ENCODE peak calls at places on chromosomes 13 and 19, in six cellular contexts. One of them, this sample, is unnamed.

GRCh38 chr19:38389101-38389925 is 816 bp downstream of the SPRED3 start:
- DNase-seq in breast epithelium: no peak
- DNase-seq in fibroblast of lung: peak
- DNase-seq in activated CD8-positive, alpha-beta T cell treated with anti-CD3 and anti-CD28 coated beads for 36 hours: no peak
- DNase-seq in lung: no peak
- DNase-seq in AG04449: no peak
- DNase-seq in this sample: no peak

GRCh38 chr19:6828698-6829633 is 56.5 kb downstream of the VAV1 start:
- DNase-seq in lung: no peak
- DNase-seq in breast epithelium: no peak
- DNase-seq in activated CD8-positive, alpha-beta T cell treated with anti-CD3 and anti-CD28 coated beads for 36 hours: peak
- DNase-seq in AG04449: no peak
- DNase-seq in fibroblast of lung: no peak
- DNase-seq in this sample: peak

GRCh38 chr13:33379597-33379996 is 94.0 kb upstream of the STARD13 start:
- DNase-seq in AG04449: no peak
- DNase-seq in lung: no peak
- DNase-seq in activated CD8-positive, alpha-beta T cell treated with anti-CD3 and anti-CD28 coated beads for 36 hours: no peak
- DNase-seq in breast epithelium: no peak
- DNase-seq in fibroblast of lung: no peak
- DNase-seq in this sample: no peak

GRCh38 chr13:50033696-50034095 is 18.5 kb downstream of the KCNRG start:
- DNase-seq in AG04449: peak
- DNase-seq in breast epithelium: no peak
- DNase-seq in activated CD8-positive, alpha-beta T cell treated with anti-CD3 and anti-CD28 coated beads for 36 hours: no peak
- DNase-seq in lung: no peak
- DNase-seq in fibroblast of lung: peak
- DNase-seq in this sample: no peak

GRCh38 chr13:100491164-100491847 is 97.3 kb downstream of the GGACT start:
- DNase-seq in activated CD8-positive, alpha-beta T cell treated with anti-CD3 and anti-CD28 coated beads for 36 hours: no peak
- DNase-seq in AG04449: no peak
- DNase-seq in breast epithelium: no peak
- DNase-seq in fibroblast of lung: peak
- DNase-seq in lung: no peak
- DNase-seq in this sample: no peak

GRCh38 chr13:50170447-50171037 is 155.3 kb downstream of the KCNRG start:
- DNase-seq in fibroblast of lung: peak
- DNase-seq in AG04449: no peak
- DNase-seq in lung: no peak
- DNase-seq in activated CD8-positive, alpha-beta T cell treated with anti-CD3 and anti-CD28 coated beads for 36 hours: no peak
- DNase-seq in breast epithelium: no peak
- DNase-seq in this sample: no peak

GRCh38 chr13:24228852-24229458 is 68.4 kb downstream of the SPATA13 start:
- DNase-seq in breast epithelium: no peak
- DNase-seq in lung: no peak
- DNase-seq in fibroblast of lung: peak
- DNase-seq in activated CD8-positive, alpha-beta T cell treated with anti-CD3 and anti-CD28 coated beads for 36 hours: peak
- DNase-seq in AG04449: no peak
- DNase-seq in this sample: peak

GRCh38 chr19:18089726-18090125 is 3.0 kb upstream of the IL12RB1 start:
- DNase-seq in lung: no peak
- DNase-seq in activated CD8-positive, alpha-beta T cell treated with anti-CD3 and anti-CD28 coated beads for 36 hours: peak
- DNase-seq in breast epithelium: no peak
- DNase-seq in AG04449: no peak
- DNase-seq in fibroblast of lung: no peak
- DNase-seq in this sample: no peak

GRCh38 chr19:41548954-41549688 is 26.8 kb upstream of the CEACAM21 start:
- DNase-seq in breast epithelium: no peak
- DNase-seq in lung: no peak
- DNase-seq in fibroblast of lung: no peak
- DNase-seq in activated CD8-positive, alpha-beta T cell treated with anti-CD3 and anti-CD28 coated beads for 36 hours: peak
- DNase-seq in AG04449: no peak
- DNase-seq in this sample: peak

GRCh38 chr13:51518847-51519246 is 65.4 kb upstream of the WDFY2 start:
- DNase-seq in activated CD8-positive, alpha-beta T cell treated with anti-CD3 and anti-CD28 coated beads for 36 hours: peak
- DNase-seq in breast epithelium: no peak
- DNase-seq in lung: no peak
- DNase-seq in fibroblast of lung: no peak
- DNase-seq in AG04449: no peak
- DNase-seq in this sample: no peak

DNA sequence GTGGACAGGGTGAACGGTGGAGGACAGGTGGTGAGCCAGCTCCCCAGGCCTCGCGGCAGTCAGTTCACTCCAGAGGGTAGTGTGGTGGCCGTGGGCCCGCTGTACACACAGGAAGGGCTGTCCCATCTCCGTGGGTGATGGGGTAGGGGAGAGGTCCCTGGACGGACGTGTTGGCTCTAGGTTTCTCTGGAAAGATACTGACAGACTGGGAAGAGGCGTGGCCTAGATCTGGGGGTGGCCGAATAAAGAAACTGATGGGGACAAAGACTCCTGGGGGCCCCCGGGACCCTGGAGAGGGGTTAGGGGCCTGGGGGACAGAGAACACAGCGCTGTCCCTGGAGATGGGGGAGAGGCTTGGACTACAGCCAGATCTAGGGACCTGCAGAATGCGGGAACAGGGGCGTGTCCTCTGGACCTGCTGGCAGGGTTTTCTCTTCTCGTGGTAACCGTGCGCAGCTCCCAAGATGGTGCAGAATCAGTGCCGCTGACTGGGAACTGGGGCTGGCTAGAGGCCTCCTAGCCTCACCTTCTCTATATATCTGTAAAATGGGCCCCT is 4.0 kb upstream of the PRAM1 start:
- DNase-seq in activated CD8-positive, alpha-beta T cell treated with anti-CD3 and anti-CD28 coated beads for 36 hours: no peak
- DNase-seq in fibroblast of lung: no peak
- DNase-seq in lung: no peak
- DNase-seq in AG04449: no peak
- DNase-seq in breast epithelium: no peak
- DNase-seq in this sample: no peak
- TF ChIP-seq CTCF in activated CD8-positive, alpha-beta T cell treated with anti-CD3 and anti-CD28 coated beads for 36 hours: peak
- TF ChIP-seq CTCF in fibroblast of lung: no peak
- TF ChIP-seq CTCF in lung: no peak
- TF ChIP-seq CTCF in AG04449: no peak
- TF ChIP-seq CTCF in breast epithelium: peak
- TF ChIP-seq CTCF in this sample: no peak

GRCh38 chr13:109998808-109999528 is 212.6 kb upstream of the IRS2 start:
- DNase-seq in fibroblast of lung: peak
- DNase-seq in lung: no peak
- DNase-seq in breast epithelium: no peak
- DNase-seq in AG04449: peak
- DNase-seq in activated CD8-positive, alpha-beta T cell treated with anti-CD3 and anti-CD28 coated beads for 36 hours: no peak
- DNase-seq in this sample: no peak
- TF ChIP-seq CTCF in fibroblast of lung: no peak
- TF ChIP-seq CTCF in lung: no peak
- TF ChIP-seq CTCF in breast epithelium: no peak
- TF ChIP-seq CTCF in AG04449: no peak
- TF ChIP-seq CTCF in activated CD8-positive, alpha-beta T cell treated with anti-CD3 and anti-CD28 coated beads for 36 hours: no peak
- TF ChIP-seq CTCF in this sample: no peak

DNA sequence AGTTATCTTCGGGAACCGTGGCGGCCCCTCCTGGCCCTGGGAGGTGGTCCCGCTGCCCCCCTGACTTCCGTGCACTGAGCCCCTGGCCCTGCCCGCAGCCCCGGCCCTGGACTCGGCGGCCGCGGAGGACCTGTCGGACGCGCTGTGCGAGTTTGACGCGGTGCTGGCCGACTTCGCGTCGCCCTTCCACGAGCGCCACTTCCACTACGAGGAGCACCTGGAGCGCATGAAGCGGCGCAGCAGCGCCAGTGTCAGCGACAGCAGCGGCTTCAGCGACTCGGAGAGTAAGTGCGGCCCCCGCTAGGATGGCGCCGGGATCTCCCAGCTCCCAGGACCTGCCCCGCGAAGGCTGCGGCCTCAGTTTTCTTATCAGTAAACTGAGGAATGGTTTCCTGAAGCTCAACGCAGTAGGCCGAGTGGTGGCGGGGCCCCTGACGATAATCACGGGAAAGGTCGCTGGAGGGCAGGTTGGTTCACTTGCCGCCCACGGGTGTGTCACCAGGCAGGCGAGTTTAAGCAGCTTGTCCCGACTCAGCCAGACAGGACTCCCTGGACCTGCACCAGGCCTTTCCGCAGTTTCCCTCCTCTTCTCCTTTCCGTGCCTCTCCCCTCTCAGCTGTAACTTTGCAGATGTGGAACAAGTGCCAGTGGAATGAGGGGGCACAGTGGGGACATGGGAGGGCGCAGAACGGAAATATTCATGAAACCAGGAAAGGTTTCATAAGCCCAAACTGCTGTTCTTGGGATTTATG is 1.0 kb downstream of the RGCC start:
- DNase-seq in fibroblast of lung: peak
- DNase-seq in lung: peak
- DNase-seq in breast epithelium: no peak
- DNase-seq in activated CD8-positive, alpha-beta T cell treated with anti-CD3 and anti-CD28 coated beads for 36 hours: peak
- DNase-seq in AG04449: no peak
- DNase-seq in this sample: peak
- TF ChIP-seq CTCF in fibroblast of lung: no peak
- TF ChIP-seq CTCF in lung: no peak
- TF ChIP-seq CTCF in breast epithelium: no peak
- TF ChIP-seq CTCF in activated CD8-positive, alpha-beta T cell treated with anti-CD3 and anti-CD28 coated beads for 36 hours: no peak
- TF ChIP-seq CTCF in AG04449: no peak
- TF ChIP-seq CTCF in this sample: no peak

GRCh38 chr19:53010494-53010893 is 3.2 kb upstream of the ERVV-1 start:
- DNase-seq in lung: no peak
- DNase-seq in fibroblast of lung: no peak
- DNase-seq in AG04449: no peak
- DNase-seq in breast epithelium: no peak
- DNase-seq in activated CD8-positive, alpha-beta T cell treated with anti-CD3 and anti-CD28 coated beads for 36 hours: no peak
- DNase-seq in this sample: no peak
- TF ChIP-seq CTCF in lung: no peak
- TF ChIP-seq CTCF in fibroblast of lung: no peak
- TF ChIP-seq CTCF in AG04449: no peak
- TF ChIP-seq CTCF in breast epithelium: no peak
- TF ChIP-seq CTCF in activated CD8-positive, alpha-beta T cell treated with anti-CD3 and anti-CD28 coated beads for 36 hours: no peak
- TF ChIP-seq CTCF in this sample: no peak

DNA sequence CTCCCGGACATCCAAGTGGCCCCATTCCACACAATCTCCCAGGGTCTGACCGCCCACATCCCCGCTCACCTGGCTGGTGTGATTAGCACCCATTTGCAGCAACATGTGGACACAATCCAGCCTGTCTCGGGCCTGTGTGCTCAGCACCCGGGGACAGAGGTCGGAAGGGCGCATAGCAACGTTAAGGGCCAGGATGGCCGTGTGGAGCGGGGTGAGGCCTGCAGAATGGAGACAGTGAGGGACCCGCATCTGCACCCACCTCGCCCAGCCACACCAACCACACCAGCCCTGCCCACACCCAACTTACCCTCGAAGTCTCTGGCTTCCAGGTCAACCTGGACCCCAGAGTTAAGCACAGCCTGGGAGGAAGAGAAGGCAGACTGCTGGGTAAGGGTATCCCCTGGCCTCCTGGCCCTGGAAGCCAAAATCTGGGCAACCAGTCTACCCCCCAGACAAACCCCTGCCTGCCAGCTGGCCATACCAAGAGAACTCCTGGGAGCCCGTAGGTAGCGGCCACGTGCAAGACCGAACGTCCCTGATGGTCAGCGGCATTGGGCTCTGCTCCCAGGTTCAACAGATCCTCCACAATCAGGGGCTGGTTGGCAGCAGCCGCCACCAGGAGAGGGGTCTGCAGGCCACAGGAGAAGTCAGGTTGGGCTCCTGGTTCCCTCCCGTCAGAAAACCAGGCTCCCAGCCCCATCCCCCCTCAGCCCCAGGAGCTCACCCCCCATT is 4.3 kb downstream of the NFKBID start:
- DNase-seq in breast epithelium: no peak
- DNase-seq in AG04449: no peak
- DNase-seq in fibroblast of lung: no peak
- DNase-seq in activated CD8-positive, alpha-beta T cell treated with anti-CD3 and anti-CD28 coated beads for 36 hours: no peak
- DNase-seq in lung: no peak
- DNase-seq in this sample: no peak
- TF ChIP-seq CTCF in breast epithelium: no peak
- TF ChIP-seq CTCF in AG04449: no peak
- TF ChIP-seq CTCF in fibroblast of lung: no peak
- TF ChIP-seq CTCF in activated CD8-positive, alpha-beta T cell treated with anti-CD3 and anti-CD28 coated beads for 36 hours: no peak
- TF ChIP-seq CTCF in lung: no peak
- TF ChIP-seq CTCF in this sample: no peak

GRCh38 chr19:32464279-32464678 is 58.7 kb downstream of the DPY19L3 start:
- DNase-seq in AG04449: no peak
- DNase-seq in activated CD8-positive, alpha-beta T cell treated with anti-CD3 and anti-CD28 coated beads for 36 hours: no peak
- DNase-seq in lung: no peak
- DNase-seq in fibroblast of lung: peak
- DNase-seq in breast epithelium: no peak
- DNase-seq in this sample: no peak
- TF ChIP-seq CTCF in AG04449: no peak
- TF ChIP-seq CTCF in activated CD8-positive, alpha-beta T cell treated with anti-CD3 and anti-CD28 coated beads for 36 hours: peak
- TF ChIP-seq CTCF in lung: no peak
- TF ChIP-seq CTCF in fibroblast of lung: no peak
- TF ChIP-seq CTCF in breast epithelium: no peak
- TF ChIP-seq CTCF in this sample: no peak

GRCh38 chr19:58516964-58517833 is 2.4 kb downstream of the ZBTB45 start:
- DNase-seq in breast epithelium: no peak
- DNase-seq in lung: no peak
- DNase-seq in AG04449: no peak
- DNase-seq in activated CD8-positive, alpha-beta T cell treated with anti-CD3 and anti-CD28 coated beads for 36 hours: no peak
- DNase-seq in fibroblast of lung: no peak
- DNase-seq in this sample: no peak
- TF ChIP-seq CTCF in breast epithelium: no peak
- TF ChIP-seq CTCF in lung: no peak
- TF ChIP-seq CTCF in AG04449: no peak
- TF ChIP-seq CTCF in activated CD8-positive, alpha-beta T cell treated with anti-CD3 and anti-CD28 coated beads for 36 hours: peak
- TF ChIP-seq CTCF in fibroblast of lung: no peak
- TF ChIP-seq CTCF in this sample: no peak

GRCh38 chr19:3510727-3511126 is 4.6 kb downstream of the FZR1 start:
- DNase-seq in lung: no peak
- DNase-seq in AG04449: no peak
- DNase-seq in activated CD8-positive, alpha-beta T cell treated with anti-CD3 and anti-CD28 coated beads for 36 hours: no peak
- DNase-seq in fibroblast of lung: no peak
- DNase-seq in breast epithelium: no peak
- DNase-seq in this sample: no peak
- TF ChIP-seq CTCF in lung: no peak
- TF ChIP-seq CTCF in AG04449: no peak
- TF ChIP-seq CTCF in activated CD8-positive, alpha-beta T cell treated with anti-CD3 and anti-CD28 coated beads for 36 hours: no peak
- TF ChIP-seq CTCF in fibroblast of lung: no peak
- TF ChIP-seq CTCF in breast epithelium: no peak
- TF ChIP-seq CTCF in this sample: no peak

GRCh38 chr19:58362272-58362994 is at the start of gene ZNF497:
- DNase-seq in breast epithelium: peak
- DNase-seq in AG04449: peak
- DNase-seq in lung: peak
- DNase-seq in activated CD8-positive, alpha-beta T cell treated with anti-CD3 and anti-CD28 coated beads for 36 hours: peak
- DNase-seq in fibroblast of lung: peak
- DNase-seq in this sample: peak
- TF ChIP-seq CTCF in breast epithelium: no peak
- TF ChIP-seq CTCF in AG04449: peak
- TF ChIP-seq CTCF in lung: no peak
- TF ChIP-seq CTCF in activated CD8-positive, alpha-beta T cell treated with anti-CD3 and anti-CD28 coated beads for 36 hours: no peak
- TF ChIP-seq CTCF in fibroblast of lung: no peak
- TF ChIP-seq CTCF in this sample: no peak

This sample was measured in GM10248.